ENCODE peak calls at places on chromosomes 7 and 10, in six cellular contexts. One of them, this sample, is unnamed.

GRCh38 chr10:60175418-60175817 is 214.3 kb downstream of the ANK3 start:
- DNase-seq in fibroblast of lung: no peak
- DNase-seq in nucleus accumbens: no peak
- DNase-seq in glutamatergic neuron: no peak
- DNase-seq in NCI-H524: no peak
- DNase-seq in NCI-H2171 treated with DMSO at 0.1 percent for 48 hours: no peak
- DNase-seq in this sample: no peak

GRCh38 chr7:158109364-158110033 is 478.1 kb downstream of the PTPRN2 start:
- DNase-seq in fibroblast of lung: no peak
- DNase-seq in glutamatergic neuron: no peak
- DNase-seq in nucleus accumbens: peak; percentile 53
- DNase-seq in NCI-H2171 treated with DMSO at 0.1 percent for 48 hours: no peak
- DNase-seq in NCI-H524: no peak
- DNase-seq in this sample: no peak

GRCh38 chr10:43640603-43641002 is 8.1 kb downstream of the ZNF32 start:
- DNase-seq in glutamatergic neuron: no peak
- DNase-seq in nucleus accumbens: no peak
- DNase-seq in fibroblast of lung: no peak
- DNase-seq in NCI-H2171 treated with DMSO at 0.1 percent for 48 hours: no peak
- DNase-seq in NCI-H524: no peak
- DNase-seq in this sample: no peak

GRCh38 chr7:143948733-143949132 is 5.9 kb upstream of the OR2F1 start:
- DNase-seq in NCI-H2171 treated with DMSO at 0.1 percent for 48 hours: no peak
- DNase-seq in nucleus accumbens: no peak
- DNase-seq in fibroblast of lung: no peak
- DNase-seq in glutamatergic neuron: no peak
- DNase-seq in NCI-H524: no peak
- DNase-seq in this sample: no peak

GRCh38 chr7:41709621-41710020 is 6.7 kb upstream of the INHBA start:
- DNase-seq in nucleus accumbens: peak; percentile 23
- DNase-seq in fibroblast of lung: peak; percentile 88
- DNase-seq in glutamatergic neuron: no peak
- DNase-seq in NCI-H524: no peak
- DNase-seq in NCI-H2171 treated with DMSO at 0.1 percent for 48 hours: no peak
- DNase-seq in this sample: peak; percentile 90

GRCh38 chr7:33091111-33091531 is 18.1 kb downstream of the RP9 start:
- DNase-seq in NCI-H2171 treated with DMSO at 0.1 percent for 48 hours: no peak
- DNase-seq in nucleus accumbens: no peak
- DNase-seq in glutamatergic neuron: no peak
- DNase-seq in fibroblast of lung: peak; percentile 55
- DNase-seq in NCI-H524: no peak
- DNase-seq in this sample: peak; percentile 51

GRCh38 chr10:30882281-30882680 is 149.4 kb downstream of the ZNF438 start:
- DNase-seq in fibroblast of lung: peak; percentile 84
- DNase-seq in glutamatergic neuron: no peak
- DNase-seq in nucleus accumbens: no peak
- DNase-seq in NCI-H524: no peak
- DNase-seq in NCI-H2171 treated with DMSO at 0.1 percent for 48 hours: no peak
- DNase-seq in this sample: no peak

GRCh38 chr7:28739826-28740225 is 218.3 kb downstream of the TRIL start:
- DNase-seq in fibroblast of lung: no peak
- DNase-seq in NCI-H2171 treated with DMSO at 0.1 percent for 48 hours: no peak
- DNase-seq in NCI-H524: peak; percentile 29
- DNase-seq in nucleus accumbens: no peak
- DNase-seq in glutamatergic neuron: no peak
- DNase-seq in this sample: no peak

GRCh38 chr7:50660040-50660829 is 95.0 kb upstream of the DDC start:
- DNase-seq in nucleus accumbens: no peak
- DNase-seq in glutamatergic neuron: no peak
- DNase-seq in NCI-H2171 treated with DMSO at 0.1 percent for 48 hours: no peak
- DNase-seq in NCI-H524: no peak
- DNase-seq in fibroblast of lung: no peak
- DNase-seq in this sample: no peak

GRCh38 chr7:2114052-2114451 is 118.7 kb downstream of the MAD1L1 start:
- DNase-seq in NCI-H2171 treated with DMSO at 0.1 percent for 48 hours: no peak
- DNase-seq in nucleus accumbens: no peak
- DNase-seq in NCI-H524: no peak
- DNase-seq in fibroblast of lung: peak; percentile 82
- DNase-seq in glutamatergic neuron: no peak
- DNase-seq in this sample: peak; percentile 66

GRCh38 chr7:22860784-22861482 is 38.3 kb upstream of the TOMM7 start:
- DNase-seq in glutamatergic neuron: peak; percentile 44
- DNase-seq in NCI-H2171 treated with DMSO at 0.1 percent for 48 hours: no peak
- DNase-seq in NCI-H524: peak; percentile 37
- DNase-seq in nucleus accumbens: no peak
- DNase-seq in fibroblast of lung: no peak
- DNase-seq in this sample: no peak

GRCh38 chr7:6489612-6490011 is 41.9 kb upstream of the DAGLB start:
- DNase-seq in glutamatergic neuron: no peak
- DNase-seq in NCI-H524: peak; percentile 22
- DNase-seq in nucleus accumbens: no peak
- DNase-seq in fibroblast of lung: no peak
- DNase-seq in NCI-H2171 treated with DMSO at 0.1 percent for 48 hours: peak; percentile 5
- DNase-seq in this sample: no peak

GRCh38 chr7:98878365-98879197 is at the start of gene TRRAP:
- DNase-seq in NCI-H2171 treated with DMSO at 0.1 percent for 48 hours: peak; percentile 56
- DNase-seq in NCI-H524: peak; percentile 61
- DNase-seq in fibroblast of lung: peak; percentile 71
- DNase-seq in glutamatergic neuron: peak; percentile 84
- DNase-seq in nucleus accumbens: peak; percentile 50
- DNase-seq in this sample: peak; percentile 23

GRCh38 chr7:39367943-39368342 is 198.3 kb upstream of the YAE1 start:
- DNase-seq in NCI-H2171 treated with DMSO at 0.1 percent for 48 hours: no peak
- DNase-seq in nucleus accumbens: no peak
- DNase-seq in fibroblast of lung: no peak
- DNase-seq in glutamatergic neuron: no peak
- DNase-seq in NCI-H524: no peak
- DNase-seq in this sample: no peak

GRCh38 chr10:87862644-87863101 is 660 bp downstream of the KLLN start:
- DNase-seq in nucleus accumbens: no peak
- DNase-seq in NCI-H524: peak; percentile 49
- DNase-seq in fibroblast of lung: no peak
- DNase-seq in glutamatergic neuron: no peak
- DNase-seq in NCI-H2171 treated with DMSO at 0.1 percent for 48 hours: peak; percentile 54
- DNase-seq in this sample: peak; percentile 48

GRCh38 chr7:85068796-85069195 is 118.1 kb downstream of the SEMA3D start:
- DNase-seq in fibroblast of lung: peak; percentile 93
- DNase-seq in NCI-H524: no peak
- DNase-seq in nucleus accumbens: no peak
- DNase-seq in glutamatergic neuron: no peak
- DNase-seq in NCI-H2171 treated with DMSO at 0.1 percent for 48 hours: no peak
- DNase-seq in this sample: peak; percentile 30

GRCh38 chr10:43595739-43596298 is 10.4 kb upstream of the ZNF485 start:
- DNase-seq in nucleus accumbens: no peak
- DNase-seq in NCI-H2171 treated with DMSO at 0.1 percent for 48 hours: no peak
- DNase-seq in fibroblast of lung: no peak
- DNase-seq in glutamatergic neuron: no peak
- DNase-seq in NCI-H524: no peak
- DNase-seq in this sample: no peak

GRCh38 chr10:129417882-129418281 is 49.2 kb upstream of the MGMT start:
- DNase-seq in fibroblast of lung: peak; percentile 66
- DNase-seq in NCI-H524: peak; percentile 35
- DNase-seq in nucleus accumbens: no peak
- DNase-seq in glutamatergic neuron: no peak
- DNase-seq in NCI-H2171 treated with DMSO at 0.1 percent for 48 hours: peak; percentile 86
- DNase-seq in this sample: no peak

GRCh38 chr10:124075116-124075955 is 18.1 kb downstream of the CHST15 start:
- DNase-seq in NCI-H524: no peak
- DNase-seq in nucleus accumbens: peak; percentile 34
- DNase-seq in fibroblast of lung: peak; percentile 9
- DNase-seq in glutamatergic neuron: no peak
- DNase-seq in NCI-H2171 treated with DMSO at 0.1 percent for 48 hours: no peak
- DNase-seq in this sample: no peak

GRCh38 chr7:47582748-47583740 is 1.1 kb upstream of the TNS3 start:
- DNase-seq in NCI-H524: no peak
- DNase-seq in glutamatergic neuron: no peak
- DNase-seq in NCI-H2171 treated with DMSO at 0.1 percent for 48 hours: no peak
- DNase-seq in nucleus accumbens: no peak
- DNase-seq in fibroblast of lung: peak; percentile 32
- DNase-seq in this sample: no peak

GRCh38 chr10:33801705-33802104 is 467.2 kb upstream of the NRP1 start:
- DNase-seq in glutamatergic neuron: no peak
- DNase-seq in nucleus accumbens: no peak
- DNase-seq in fibroblast of lung: peak; percentile 5
- DNase-seq in NCI-H2171 treated with DMSO at 0.1 percent for 48 hours: no peak
- DNase-seq in NCI-H524: no peak
- DNase-seq in this sample: peak; percentile 3

GRCh38 chr7:68399991-68400590 is 1198.2 kb upstream of the AUTS2 start:
- DNase-seq in NCI-H2171 treated with DMSO at 0.1 percent for 48 hours: no peak
- DNase-seq in NCI-H524: no peak
- DNase-seq in glutamatergic neuron: no peak
- DNase-seq in nucleus accumbens: no peak
- DNase-seq in fibroblast of lung: no peak
- DNase-seq in this sample: no peak

GRCh38 chr10:110918269-110918632 is 729 bp downstream of the BBIP1 start:
- DNase-seq in glutamatergic neuron: no peak
- DNase-seq in fibroblast of lung: peak; percentile 96
- DNase-seq in NCI-H524: peak; percentile 65
- DNase-seq in NCI-H2171 treated with DMSO at 0.1 percent for 48 hours: peak; percentile 71
- DNase-seq in nucleus accumbens: no peak
- DNase-seq in this sample: peak; percentile 95

GRCh38 chr10:62559481-62560206 is 185.5 kb downstream of the ZNF365 start:
- DNase-seq in NCI-H2171 treated with DMSO at 0.1 percent for 48 hours: no peak
- DNase-seq in fibroblast of lung: no peak
- DNase-seq in glutamatergic neuron: no peak
- DNase-seq in NCI-H524: no peak
- DNase-seq in nucleus accumbens: no peak
- DNase-seq in this sample: no peak

GRCh38 chr7:136292365-136292764 is 315.2 kb upstream of the MTPN start:
- DNase-seq in nucleus accumbens: no peak
- DNase-seq in NCI-H524: no peak
- DNase-seq in fibroblast of lung: no peak
- DNase-seq in glutamatergic neuron: no peak
- DNase-seq in NCI-H2171 treated with DMSO at 0.1 percent for 48 hours: no peak
- DNase-seq in this sample: no peak

GRCh38 chr10:100370976-100371706 is 24.1 kb downstream of the SCD start:
- DNase-seq in nucleus accumbens: peak; percentile 85
- DNase-seq in fibroblast of lung: peak; percentile 93
- DNase-seq in NCI-H2171 treated with DMSO at 0.1 percent for 48 hours: no peak
- DNase-seq in NCI-H524: no peak
- DNase-seq in glutamatergic neuron: peak; percentile 70
- DNase-seq in this sample: peak; percentile 72

GRCh38 chr7:5217396-5217795 is 27.4 kb downstream of the WIPI2 start:
- DNase-seq in glutamatergic neuron: no peak
- DNase-seq in NCI-H2171 treated with DMSO at 0.1 percent for 48 hours: no peak
- DNase-seq in NCI-H524: no peak
- DNase-seq in fibroblast of lung: no peak
- DNase-seq in nucleus accumbens: no peak
- DNase-seq in this sample: no peak

GRCh38 chr10:79331226-79331625 is 16.0 kb upstream of the PPIF start:
- DNase-seq in fibroblast of lung: no peak
- DNase-seq in glutamatergic neuron: no peak
- DNase-seq in NCI-H2171 treated with DMSO at 0.1 percent for 48 hours: no peak
- DNase-seq in NCI-H524: no peak
- DNase-seq in nucleus accumbens: no peak
- DNase-seq in this sample: no peak

GRCh38 chr7:43639858-43640491 is 57.1 kb downstream of the STK17A start:
- DNase-seq in fibroblast of lung: peak; percentile 89
- DNase-seq in NCI-H524: no peak
- DNase-seq in NCI-H2171 treated with DMSO at 0.1 percent for 48 hours: no peak
- DNase-seq in glutamatergic neuron: peak; percentile 47
- DNase-seq in nucleus accumbens: peak; percentile 19
- DNase-seq in this sample: peak; percentile 68

GRCh38 chr10:87667503-87667902 is 7.8 kb downstream of the PAPSS2 start:
- DNase-seq in fibroblast of lung: no peak
- DNase-seq in NCI-H524: no peak
- DNase-seq in nucleus accumbens: no peak
- DNase-seq in glutamatergic neuron: no peak
- DNase-seq in NCI-H2171 treated with DMSO at 0.1 percent for 48 hours: no peak
- DNase-seq in this sample: no peak

GRCh38 chr7:143284591-143285453 is at the start of gene TMEM139:
- DNase-seq in fibroblast of lung: no peak
- DNase-seq in glutamatergic neuron: no peak
- DNase-seq in nucleus accumbens: no peak
- DNase-seq in NCI-H2171 treated with DMSO at 0.1 percent for 48 hours: no peak
- DNase-seq in NCI-H524: no peak
- DNase-seq in this sample: no peak

GRCh38 chr7:126819197-126819484 is 433.6 kb downstream of the GRM8 start:
- DNase-seq in nucleus accumbens: no peak
- DNase-seq in fibroblast of lung: no peak
- DNase-seq in NCI-H524: no peak
- DNase-seq in NCI-H2171 treated with DMSO at 0.1 percent for 48 hours: no peak
- DNase-seq in glutamatergic neuron: no peak
- DNase-seq in this sample: no peak

GRCh38 chr7:52233248-52233647 is 802.2 kb upstream of the POM121L12 start:
- DNase-seq in fibroblast of lung: no peak
- DNase-seq in NCI-H524: no peak
- DNase-seq in glutamatergic neuron: no peak
- DNase-seq in nucleus accumbens: no peak
- DNase-seq in NCI-H2171 treated with DMSO at 0.1 percent for 48 hours: no peak
- DNase-seq in this sample: no peak

GRCh38 chr7:77699056-77699455 is 2.8 kb downstream of the RSBN1L start:
- DNase-seq in nucleus accumbens: no peak
- DNase-seq in NCI-H2171 treated with DMSO at 0.1 percent for 48 hours: peak; percentile 66
- DNase-seq in fibroblast of lung: no peak
- DNase-seq in glutamatergic neuron: no peak
- DNase-seq in NCI-H524: no peak
- DNase-seq in this sample: no peak

GRCh38 chr7:79176859-79177477 is 276.5 kb downstream of the MAGI2 start:
- DNase-seq in fibroblast of lung: peak; percentile 74
- DNase-seq in NCI-H2171 treated with DMSO at 0.1 percent for 48 hours: peak; percentile 70
- DNase-seq in NCI-H524: peak; percentile 56
- DNase-seq in glutamatergic neuron: no peak
- DNase-seq in nucleus accumbens: peak; percentile 4
- DNase-seq in this sample: peak; percentile 56

GRCh38 chr10:24822557-24822956 is 98.9 kb upstream of the ARHGAP21 start:
- DNase-seq in NCI-H2171 treated with DMSO at 0.1 percent for 48 hours: no peak
- DNase-seq in fibroblast of lung: no peak
- DNase-seq in NCI-H524: no peak
- DNase-seq in glutamatergic neuron: no peak
- DNase-seq in nucleus accumbens: peak; percentile 24
- DNase-seq in this sample: no peak

GRCh38 chr10:104117839-104118323 is 4.1 kb upstream of the SFR1 start:
- DNase-seq in fibroblast of lung: peak; percentile 14
- DNase-seq in nucleus accumbens: peak; percentile 8
- DNase-seq in NCI-H2171 treated with DMSO at 0.1 percent for 48 hours: no peak
- DNase-seq in NCI-H524: no peak
- DNase-seq in glutamatergic neuron: no peak
- DNase-seq in this sample: peak; percentile 63

GRCh38 chr10:72158174-72158573 is 57.6 kb upstream of the ANAPC16 start:
- DNase-seq in glutamatergic neuron: peak; percentile 34
- DNase-seq in fibroblast of lung: no peak
- DNase-seq in nucleus accumbens: peak; percentile 12
- DNase-seq in NCI-H524: no peak
- DNase-seq in NCI-H2171 treated with DMSO at 0.1 percent for 48 hours: no peak
- DNase-seq in this sample: no peak

GRCh38 chr10:97427571-97428179 is 1.7 kb downstream of the PGAM1 start:
- DNase-seq in glutamatergic neuron: peak; percentile 43
- DNase-seq in nucleus accumbens: no peak
- DNase-seq in NCI-H524: no peak
- DNase-seq in fibroblast of lung: no peak
- DNase-seq in NCI-H2171 treated with DMSO at 0.1 percent for 48 hours: no peak
- DNase-seq in this sample: peak; percentile 20

GRCh38 chr7:99383791-99384370 is 9.4 kb downstream of the ARPC1B start:
- DNase-seq in NCI-H524: no peak
- DNase-seq in nucleus accumbens: no peak
- DNase-seq in glutamatergic neuron: no peak
- DNase-seq in NCI-H2171 treated with DMSO at 0.1 percent for 48 hours: no peak
- DNase-seq in fibroblast of lung: no peak
- DNase-seq in this sample: no peak

This sample was measured in HFFc6.